ENCODE peak calls at places on chromosomes 7 and 10, in seven cellular contexts. F is GM06990; O is fibroblast of the conjunctiva; P is fibroblast of lung; K is stimulated activated CD4-positive, alpha-beta T cell treated with anti-CD3 and anti-CD28 coated beads, Interleukin-1b, Interleukin-23, amount 100 ng/mL, for 48 hours; Q is T47D; E is Peyer's patch. T is an unnamed sample.

GRCh38 chr7:20785211-20786048 is 1.3 kb downstream of the SP8 start:
- DNase-seq in F (no peak), O (no peak), P (no peak), K (no peak), Q (no peak), E (peak; percentile 59), T (no peak)

GRCh38 chr10:86226016-86226415 is 140.6 kb downstream of the GRID1 start:
- DNase-seq in F (no peak), O (no peak), P (no peak), K (no peak), Q (no peak), E (no peak), T (no peak)

GRCh38 chr7:15963206-15963605 is 276.7 kb upstream of the MEOX2 start:
- DNase-seq in F (no peak), O (no peak), P (no peak), K (no peak), Q (no peak), E (no peak), T (no peak)

GRCh38 chr10:20988357-20988983 is 91.4 kb upstream of the NEBL start:
- DNase-seq in F (no peak), O (peak; percentile 35), P (no peak), K (no peak), Q (no peak), E (no peak), T (no peak)

GRCh38 chr10:60480865-60481563 is 91.3 kb upstream of the ANK3 start:
- DNase-seq in F (no peak), O (peak; percentile 79), P (peak; percentile 91), K (no peak), Q (no peak), E (no peak), T (no peak)

GRCh38 chr7:10121641-10122040 is 852.0 kb upstream of the PHF14 start:
- DNase-seq in F (no peak), O (no peak), P (no peak), K (no peak), Q (no peak), E (no peak), T (no peak)

GRCh38 chr7:131603932-131604331 is 47.5 kb upstream of the PODXL start:
- DNase-seq in F (no peak), O (no peak), P (no peak), K (no peak), Q (no peak), E (no peak), T (no peak)

GRCh38 chr7:17185690-17186070 is 112.8 kb upstream of the AHR start:
- DNase-seq in F (no peak), O (peak; percentile 42), P (peak; percentile 80), K (no peak), Q (no peak), E (no peak), T (no peak)

GRCh38 chr7:150951521-150951920 is 26.6 kb downstream of the KCNH2 start:
- DNase-seq in F (no peak), O (no peak), P (no peak), K (no peak), Q (no peak), E (peak; percentile 33), T (no peak)

GRCh38 chr10:66162560-66163143 is 763.2 kb upstream of the LRRTM3 start:
- DNase-seq in F (no peak), O (no peak), P (no peak), K (no peak), Q (no peak), E (no peak), T (peak; percentile 7)

GRCh38 chr7:137080516-137081203 is 212.2 kb downstream of the CHRM2 start:
- DNase-seq in F (peak; percentile 3), O (no peak), P (peak; percentile 59), K (no peak), Q (no peak), E (no peak), T (no peak)

GRCh38 chr10:34124522-34125035 is 690.5 kb downstream of the PARD3 start:
- DNase-seq in F (no peak), O (no peak), P (peak; percentile 75), K (peak; percentile 3), Q (peak; percentile 2), E (no peak), T (no peak)

GRCh38 chr10:44237364-44238034 is 147.4 kb downstream of the CXCL12 start:
- DNase-seq in F (no peak), O (no peak), P (peak; percentile 22), K (no peak), Q (no peak), E (no peak), T (no peak)

GRCh38 chr10:124603376-124604213 is 140.6 kb downstream of the FAM53B start:
- DNase-seq in F (no peak), O (no peak), P (no peak), K (no peak), Q (no peak), E (no peak), T (no peak)

GRCh38 chr7:132508724-132509348 is 67.4 kb downstream of the PLXNA4 start:
- DNase-seq in F (no peak), O (no peak), P (no peak), K (no peak), Q (no peak), E (no peak), T (no peak)

GRCh38 chr7:92806496-92806895 is 29.9 kb downstream of the CDK6 start:
- DNase-seq in F (no peak), O (no peak), P (no peak), K (no peak), Q (no peak), E (no peak), T (no peak)

GRCh38 chr7:23346316-23346715 is 47.2 kb downstream of the MALSU1 start:
- DNase-seq in F (peak; percentile 26), O (no peak), P (no peak), K (no peak), Q (no peak), E (no peak), T (no peak)

GRCh38 chr10:58107506-58107905 is 160.2 kb downstream of the IPMK start:
- DNase-seq in F (no peak), O (peak; percentile 9), P (peak; percentile 94), K (no peak), Q (no peak), E (no peak), T (no peak)

GRCh38 chr7:7829667-7830066 is 111.3 kb upstream of the RPA3 start:
- DNase-seq in F (no peak), O (no peak), P (no peak), K (no peak), Q (peak; percentile 17), E (no peak), T (no peak)

GRCh38 chr10:13716161-13717071 is 129.7 kb downstream of the PRPF18 start:
- DNase-seq in F (no peak), O (peak; percentile 20), P (peak; percentile 96), K (no peak), Q (no peak), E (no peak), T (no peak)

GRCh38 chr7:135923700-135924261 is 53.4 kb downstream of the MTPN start:
- DNase-seq in F (no peak), O (peak; percentile 62), P (peak; percentile 95), K (no peak), Q (no peak), E (no peak), T (no peak)

GRCh38 chr7:140512317-140513000 is 33.2 kb upstream of the MKRN1 start:
- DNase-seq in F (no peak), O (no peak), P (no peak), K (no peak), Q (peak; percentile 81), E (peak; percentile 94), T (peak; percentile 96)

GRCh38 chr7:130071701-130072622 is 1.6 kb downstream of the KLHDC10 start:
- DNase-seq in F (peak; percentile 26), O (peak; percentile 83), P (peak; percentile 86), K (peak; percentile 59), Q (peak; percentile 82), E (no peak), T (peak; percentile 60)

GRCh38 chr10:5507649-5508131 is 8.3 kb upstream of the CALML5 start:
- DNase-seq in F (no peak), O (no peak), P (no peak), K (no peak), Q (no peak), E (peak; percentile 35), T (peak; percentile 5)

GRCh38 chr10:1573334-1573969 is 163.9 kb downstream of the ADARB2 start:
- DNase-seq in F (no peak), O (no peak), P (no peak), K (no peak), Q (no peak), E (no peak), T (no peak)

GRCh38 chr10:89954787-89955566 is 253.6 kb downstream of the KIF20B start:
- DNase-seq in F (no peak), O (no peak), P (no peak), K (no peak), Q (no peak), E (no peak), T (no peak)